ENCODE peak calls at places on chromosome 19, in four cellular contexts. N is A549, M is K562, X is HepG2. G is an unnamed sample.

GRCh38 chr19:55044771-55045716 is 7.0 kb upstream of the GP6 start:
- DNase-seq in N (no peak), M (no peak), X (no peak), G (no peak)

GRCh38 chr19:53927745-53928144 is 18.7 kb downstream of the CACNG7 start:
- DNase-seq in N (peak; percentile 61), M (peak; percentile 52), X (peak; percentile 33), G (peak; percentile 51)

GRCh38 chr19:33245948-33246728 is 20.5 kb upstream of the SLC7A10 start:
- DNase-seq in N (no peak), M (peak; percentile 47), X (no peak), G (no peak)

GRCh38 chr19:46860846-46861690 is at the start of gene ARHGAP35:
- DNase-seq in N (no peak), M (peak; percentile 88), X (no peak), G (no peak)

GRCh38 chr19:34766386-34766785 is 6.6 kb downstream of the ZNF599 start:
- DNase-seq in N (no peak), M (no peak), X (no peak), G (no peak)

GRCh38 chr19:38793186-38793585 is 4.2 kb downstream of the LGALS7B start:
- DNase-seq in N (no peak), M (no peak), X (no peak), G (no peak)

GRCh38 chr19:33291623-33292534 is 10.5 kb downstream of the CEBPA start:
- DNase-seq in N (no peak), M (no peak), X (no peak), G (no peak)

GRCh38 chr19:29528350-29528945 is 2.7 kb downstream of the VSTM2B start:
- DNase-seq in N (peak; percentile 90), M (peak; percentile 77), X (peak; percentile 49), G (peak; percentile 49)

GRCh38 chr19:38544569-38545315 is 73.0 kb downstream of the MAP4K1 start:
- DNase-seq in N (no peak), M (peak; percentile 66), X (no peak), G (no peak)

GRCh38 chr19:42360787-42361544 is 29.1 kb downstream of the CNFN start:
- DNase-seq in N (no peak), M (no peak), X (no peak), G (no peak)

GRCh38 chr19:54435551-54436016 is 13.4 kb upstream of the LENG8 start:
- DNase-seq in N (no peak), M (no peak), X (no peak), G (no peak)

GRCh38 chr19:33988601-33989000 is 183.7 kb upstream of the LSM14A start:
- DNase-seq in N (no peak), M (no peak), X (no peak), G (no peak)

GRCh38 chr19:13877303-13877702 is 369 bp downstream of the NANOS3 start:
- DNase-seq in N (no peak), M (no peak), X (no peak), G (no peak)

GRCh38 chr19:35360880-35361420 is 2.7 kb downstream of the FFAR3 start:
- DNase-seq in N (no peak), M (no peak), X (no peak), G (no peak)

GRCh38 chr19:37304190-37304883 is 66.6 kb upstream of the ZNF527 start:
- DNase-seq in N (no peak), M (peak; percentile 36), X (no peak), G (no peak)

GRCh38 chr19:55369651-55370304 is 485 bp downstream of the IL11 start:
- DNase-seq in N (peak; percentile 86), M (peak; percentile 91), X (no peak), G (no peak)

DNA sequence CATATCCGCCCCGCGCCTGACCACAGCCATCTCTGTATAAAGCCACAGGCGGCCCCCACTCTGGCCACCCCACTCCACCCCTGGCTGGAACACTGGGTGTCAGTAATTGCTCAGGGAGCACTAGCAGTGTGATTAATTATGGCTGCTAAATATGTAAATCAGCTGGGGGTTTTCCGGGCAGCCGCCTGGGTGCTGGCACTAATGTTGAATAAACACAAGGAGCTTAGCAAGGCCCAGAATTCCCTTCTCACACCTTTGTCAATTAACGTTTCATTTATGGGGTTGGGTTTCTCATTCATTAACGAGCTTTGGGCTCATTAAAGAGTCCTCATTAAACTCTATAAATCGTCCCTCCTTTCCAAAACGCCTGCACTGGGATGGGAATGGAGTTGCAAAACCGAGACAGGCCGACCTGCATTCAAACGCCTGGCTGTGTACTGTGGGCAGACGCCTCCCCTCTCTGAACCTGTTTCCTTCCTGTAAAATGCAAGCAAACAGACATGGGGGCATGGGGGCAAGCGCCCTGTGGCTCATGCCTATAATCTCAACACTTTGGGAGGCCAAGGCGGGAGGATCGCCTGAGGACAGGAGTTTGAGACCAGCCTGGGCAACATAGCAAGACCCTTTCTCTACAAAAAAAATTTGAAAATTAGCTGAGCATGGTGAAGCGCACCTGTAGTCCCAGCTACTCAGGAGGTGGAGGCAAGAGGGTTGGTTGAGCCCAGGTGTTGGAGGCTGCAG is 17.7 kb upstream of the OLFM2 start:
- DNase-seq in N (no peak), M (no peak), X (no peak), G (no peak)
- TF ChIP-seq MYC in N (no peak), M (no peak), X (no peak), G (no peak)

GRCh38 chr19:18657590-18658365 is 20.9 kb downstream of the KLHL26 start:
- DNase-seq in N (peak; percentile 29), M (peak; percentile 65), X (no peak), G (no peak)
- H3K4me1 ChIP-seq in N (peaks cover 44% of the 10 kb centered on the region), M (peaks cover 7% of the 10 kb centered on the region), X (peaks cover 2% of the 10 kb centered on the region), G (peaks cover 3% of the 10 kb centered on the region)

GRCh38 chr19:15449620-15450527 is at the start of gene WIZ:
- DNase-seq in N (peak; percentile 79), M (peak; percentile 92), X (peak; percentile 35), G (peak; percentile 56)

GRCh38 chr19:15447057-15447456 is 2.7 kb downstream of the WIZ start:
- DNase-seq in N (no peak), M (no peak), X (no peak), G (no peak)

GRCh38 chr19:15450528-15450890 is 753 bp upstream of the WIZ start:
- DNase-seq in N (no peak), M (no peak), X (no peak), G (no peak)

GRCh38 chr19:15448014-15448777 is 1.6 kb downstream of the WIZ start:
- DNase-seq in N (no peak), M (no peak), X (no peak), G (no peak)

DNA sequence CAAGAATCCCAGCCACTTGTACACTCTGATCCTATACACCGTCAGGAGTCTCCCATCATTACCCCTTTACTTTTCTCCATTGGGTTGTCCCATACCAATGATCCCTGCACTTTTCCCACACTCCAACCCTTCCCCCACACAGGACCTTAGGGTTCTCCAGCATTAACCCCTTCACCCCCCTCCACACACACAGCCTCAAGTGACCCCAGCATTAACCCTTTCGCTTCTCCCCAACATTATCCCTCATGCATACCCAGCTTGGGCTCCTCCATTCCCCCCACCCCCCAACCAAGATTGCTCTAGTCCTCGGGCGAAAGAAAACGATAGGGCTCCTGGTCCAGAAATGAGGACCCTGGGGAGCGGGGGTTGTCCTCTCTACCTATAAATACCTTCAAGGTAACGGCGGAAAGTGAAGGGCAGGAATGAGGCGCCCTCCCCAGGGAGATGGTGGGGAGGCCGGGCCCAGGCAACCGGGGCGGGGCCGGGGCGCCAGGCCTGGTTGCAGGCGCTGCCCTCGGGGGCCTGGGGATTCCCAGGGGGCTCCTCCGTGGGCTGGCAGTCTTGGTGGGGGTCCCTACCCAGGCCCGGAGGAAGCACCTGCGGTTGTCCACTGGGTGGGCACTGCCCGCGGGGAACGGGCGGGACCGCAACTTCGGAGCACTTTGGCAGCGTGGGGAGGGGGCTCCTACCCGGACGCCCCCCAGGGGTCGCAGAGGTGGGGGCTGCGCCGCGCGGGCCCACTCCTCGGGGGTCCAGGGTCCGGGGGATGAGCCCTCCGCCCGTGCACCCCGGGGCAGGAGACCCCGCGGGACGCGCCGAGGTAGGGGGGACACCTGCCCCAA is 757 bp downstream of the WIZ start:
- DNase-seq in N (peak; percentile 52), M (peak; percentile 53), X (no peak), G (peak; percentile 25)
- TF ChIP-seq JUN in N (no peak), M (no peak), X (no peak), G (no peak)

GRCh38 chr19:3096902-3097326 is 2.8 kb downstream of the GNA11 start:
- DNase-seq in N (no peak), M (no peak), X (peak; percentile 41), G (no peak)

GRCh38 chr19:3097442-3097871 is 3.3 kb downstream of the GNA11 start:
- DNase-seq in N (no peak), M (no peak), X (no peak), G (no peak)

GRCh38 chr19:3095375-3096191 is 1.4 kb downstream of the GNA11 start:
- DNase-seq in N (no peak), M (no peak), X (peak; percentile 62), G (no peak)

GRCh38 chr19:3096267-3096901 is 2.2 kb downstream of the GNA11 start:
- DNase-seq in N (no peak), M (no peak), X (no peak), G (no peak)

GRCh38 chr19:3094638-3095374 is 644 bp downstream of the GNA11 start:
- DNase-seq in N (no peak), M (no peak), X (no peak), G (no peak)
- TF ChIP-seq MYC in N (no peak), M (no peak), X (no peak), G (no peak)

GRCh38 chr19:792361-792885 is 4.8 kb upstream of the PTBP1 start:
- DNase-seq in N (no peak), M (no peak), X (no peak), G (no peak)
- H3K4me1 ChIP-seq in N (peaks cover 36% of the 10 kb centered on the region), M (peaks cover 43% of the 10 kb centered on the region), X (peaks cover 77% of the 10 kb centered on the region), G (peaks cover 27% of the 10 kb centered on the region)

DNA sequence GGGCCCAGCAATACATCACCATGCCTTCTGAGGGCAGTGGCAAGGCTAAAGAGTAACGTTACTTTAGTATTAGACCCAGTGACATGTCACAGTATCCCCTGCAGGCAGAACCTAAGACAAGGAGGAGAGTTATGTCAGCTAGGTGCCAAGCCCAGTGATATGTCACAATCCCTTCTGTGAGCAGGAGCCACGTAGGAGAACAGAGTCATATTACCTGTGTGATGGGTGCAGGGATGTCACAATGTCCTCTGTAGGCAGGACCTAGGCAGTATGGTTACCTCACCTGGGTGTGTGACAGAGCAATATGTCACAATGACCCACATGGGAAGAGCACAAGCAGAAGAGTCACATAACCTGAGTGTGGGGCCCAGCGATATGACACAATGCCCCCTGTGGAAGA is 121.8 kb downstream of the ZNF675 start:
- DNase-seq in N (no peak), M (no peak), X (no peak), G (no peak)
- TF ChIP-seq JUN in N (no peak), M (no peak), X (no peak), G (no peak)

DNA sequence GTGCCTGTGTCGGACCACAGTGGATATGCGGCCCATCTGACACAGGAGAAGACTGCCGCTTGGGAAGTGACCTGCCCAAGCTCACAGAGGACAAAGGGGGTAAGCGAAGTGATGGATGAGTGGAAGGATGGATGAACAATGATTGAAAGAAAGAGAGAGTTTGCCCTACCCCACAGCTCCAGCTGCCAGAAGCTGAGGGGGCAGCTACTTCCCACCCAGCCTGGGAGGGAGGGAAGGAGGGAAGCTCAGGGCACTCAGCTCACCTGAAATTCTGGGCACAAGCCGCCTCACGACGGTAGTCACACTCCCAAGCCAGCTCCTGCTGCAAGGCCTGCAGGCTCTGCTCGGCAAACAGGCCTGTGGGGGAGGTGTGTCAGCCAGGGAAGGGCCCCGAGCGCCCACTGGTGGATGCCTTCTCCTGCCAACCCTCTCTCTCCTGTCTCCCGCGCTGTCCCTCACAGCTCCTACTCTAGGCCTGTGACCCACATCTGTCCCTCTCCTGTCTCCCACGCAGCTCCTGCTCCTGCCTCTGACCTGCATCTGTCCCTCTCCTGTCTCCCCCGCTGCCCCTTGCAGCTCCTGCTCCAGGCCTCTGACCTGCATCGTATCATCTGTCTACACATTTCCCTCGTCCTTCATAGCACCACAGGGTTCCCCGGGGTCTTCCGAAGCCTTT is 12.0 kb upstream of the NUMBL start:
- DNase-seq in N (peak; percentile 84), M (peak; percentile 81), X (peak; percentile 50), G (no peak)
- TF ChIP-seq MYC in N (no peak), M (no peak), X (peak; percentile 53), G (no peak)

GRCh38 chr19:52648336-52648990 is 10.3 kb upstream of the ZNF83 start:
- DNase-seq in N (no peak), M (no peak), X (no peak), G (no peak)
- H3K4me1 ChIP-seq in N (no peaks in the 10 kb centered on the region), M (no peaks in the 10 kb centered on the region), X (no peaks in the 10 kb centered on the region), G (no peaks in the 10 kb centered on the region)